ENCODE peak calls at places on chromosomes 4 and X, in four cellular contexts. F is GM10248; A is CD4-positive, alpha-beta T cell; U is astrocyte. S is an unnamed sample.

GRCh38 chr4:16019666-16020065 is 56.7 kb upstream of the FGFBP2 start:
- DNase-seq in A (no peak), F (no peak), U (peak), S (peak)

GRCh38 chrX:43474321-43474720 is 181.8 kb upstream of the MAOA start:
- DNase-seq in F (no peak), A (no peak), U (no peak), S (no peak)

GRCh38 chrX:124592745-124593144 is 246.4 kb downstream of the SH2D1A start:
- DNase-seq in U (no peak), A (no peak), F (no peak), S (no peak)

GRCh38 chrX:128975716-128976115 is 547.6 kb downstream of the SMARCA1 start:
- DNase-seq in F (peak), U (no peak), A (no peak), S (no peak)

GRCh38 chr4:3445829-3446545 is 4.2 kb downstream of the HGFAC start:
- DNase-seq in U (no peak), F (no peak), A (no peak), S (no peak)

GRCh38 chrX:16882702-16883486 is 12.7 kb upstream of the RBBP7 start:
- DNase-seq in F (peak), U (peak), A (peak), S (peak)

GRCh38 chr4:88818650-88819470 is 121.2 kb upstream of the NAP1L5 start:
- DNase-seq in U (no peak), A (peak), F (peak), S (peak)

GRCh38 chr4:53535567-53535966 is 55.7 kb downstream of the LNX1 start:
- DNase-seq in F (no peak), U (no peak), A (no peak), S (no peak)

GRCh38 chr4:80900908-80901307 is 129.6 kb upstream of the BMP3 start:
- DNase-seq in F (no peak), A (no peak), U (no peak), S (no peak)

GRCh38 chr4:78749258-78749971 is 26.7 kb upstream of the BMP2K start:
- DNase-seq in U (peak), F (no peak), A (no peak), S (peak)

GRCh38 chr4:26860922-26861433 is 337 bp downstream of the STIM2 start:
- DNase-seq in F (peak), A (peak), U (peak), S (no peak)

GRCh38 chr4:173703076-173703475 is 173.0 kb upstream of the HAND2 start:
- DNase-seq in U (no peak), A (no peak), F (no peak), S (peak)

GRCh38 chr4:168021666-168022065 is 70.7 kb upstream of the ANXA10 start:
- DNase-seq in F (no peak), A (no peak), U (peak), S (peak)

GRCh38 chr4:147674073-147674472 is 9.9 kb downstream of the PRMT9 start:
- DNase-seq in F (no peak), A (no peak), U (no peak), S (no peak)

GRCh38 chrX:48835524-48836329 is at the start of gene PCSK1N:
- DNase-seq in U (no peak), F (no peak), A (peak), S (no peak)

GRCh38 chr4:113539408-113539807 is 222.1 kb downstream of the CAMK2D start:
- DNase-seq in A (no peak), F (peak), U (peak), S (peak)

GRCh38 chr4:151743128-151743854 is 17.5 kb downstream of the GATB start:
- DNase-seq in A (no peak), U (peak), F (peak), S (no peak)
- TF ChIP-seq CTCF in A (no peak), U (no peak), F (no peak), S (no peak)

GRCh38 chr4:155799106-155799793 is 40.4 kb downstream of the GUCY1B1 start:
- DNase-seq in U (peak), F (no peak), A (no peak), S (peak)

GRCh38 chr4:155800685-155801343 is 42.0 kb downstream of the GUCY1B1 start:
- DNase-seq in A (no peak), U (no peak), F (no peak), S (no peak)

GRCh38 chr4:155799794-155800123 is 40.9 kb downstream of the GUCY1B1 start:
- DNase-seq in U (no peak), A (no peak), F (no peak), S (no peak)

GRCh38 chr4:155794589-155794988 is 35.8 kb downstream of the GUCY1B1 start:
- DNase-seq in A (no peak), U (no peak), F (no peak), S (no peak)

GRCh38 chr4:155796031-155796430 is 37.2 kb downstream of the GUCY1B1 start:
- DNase-seq in A (no peak), F (no peak), U (peak), S (no peak)
- TF ChIP-seq CTCF in A (no peak), F (no peak), U (peak), S (peak)

GRCh38 chr4:35730414-35730813 is 513.9 kb downstream of the ARAP2 start:
- DNase-seq in A (no peak), F (no peak), U (no peak), S (no peak)

GRCh38 chr4:35723973-35724372 is 520.3 kb downstream of the ARAP2 start:
- DNase-seq in F (no peak), U (no peak), A (no peak), S (no peak)

DNA sequence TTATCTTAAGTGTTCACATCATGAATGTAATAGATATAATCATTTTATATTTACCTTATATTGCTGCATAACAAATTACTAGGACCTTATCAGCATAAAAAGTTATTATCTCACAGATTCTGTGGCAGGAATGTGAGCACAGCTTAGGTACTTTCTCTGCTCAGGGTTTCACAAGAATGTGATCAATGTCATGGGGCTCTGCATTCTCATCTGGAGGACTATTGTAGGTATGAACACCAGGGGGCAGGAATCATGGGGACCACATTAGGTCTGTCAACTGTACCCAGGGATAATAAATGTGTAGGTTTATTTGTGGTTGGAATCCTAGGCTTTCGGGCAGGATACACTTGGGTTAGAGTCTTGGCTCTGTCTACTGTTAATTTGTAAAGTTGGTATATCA is 519.2 kb downstream of the ARAP2 start:
- DNase-seq in U (no peak), F (no peak), A (no peak), S (no peak)
- TF ChIP-seq CTCF in U (no peak), F (no peak), A (no peak), S (no peak)

GRCh38 chr4:47879458-47879857 is 34.9 kb downstream of the NFXL1 start:
- DNase-seq in U (no peak), F (no peak), A (no peak), S (no peak)
- TF ChIP-seq CTCF in U (no peak), F (no peak), A (no peak), S (no peak)

GRCh38 chr4:157221895-157222763 is 1.6 kb downstream of the GRIA2 start:
- DNase-seq in U (peak), A (no peak), F (no peak), S (peak)

GRCh38 chr4:157221426-157221894 is 932 bp downstream of the GRIA2 start:
- DNase-seq in A (no peak), F (no peak), U (no peak), S (no peak)

GRCh38 chr4:157222764-157223145 is 2.2 kb downstream of the GRIA2 start:
- DNase-seq in F (no peak), A (no peak), U (peak), S (no peak)

GRCh38 chr4:157220026-157220881 is at the start of gene GRIA2:
- DNase-seq in U (peak), A (no peak), F (peak), S (peak)

DNA sequence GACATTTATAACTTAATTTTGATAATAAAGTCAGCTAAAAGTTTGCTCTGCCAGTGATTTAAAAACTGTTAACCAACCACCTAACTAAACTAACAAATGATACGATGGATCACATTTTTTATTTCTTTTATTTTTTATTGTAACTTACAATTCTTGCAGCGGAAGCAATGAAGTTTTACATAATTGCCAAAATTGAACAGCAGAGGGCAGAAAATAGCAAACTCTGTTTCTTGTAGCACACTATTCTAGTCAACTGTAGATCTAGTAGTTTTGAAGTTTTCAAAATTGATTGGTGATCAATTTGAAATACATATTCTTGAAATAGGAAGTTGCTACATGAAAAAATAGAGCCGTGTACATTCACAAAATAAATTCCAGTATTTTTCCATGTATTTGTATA is 2.8 kb upstream of the GRIA2 start:
- DNase-seq in A (no peak), F (no peak), U (peak), S (peak)
- TF ChIP-seq CTCF in A (no peak), F (peak), U (peak), S (peak)

GRCh38 chrX:153769865-153770605 is 6.0 kb downstream of the PLXNB3 start:
- DNase-seq in A (no peak), U (no peak), F (no peak), S (no peak)

GRCh38 chrX:153768311-153769157 is 4.5 kb downstream of the PLXNB3 start:
- DNase-seq in A (no peak), U (no peak), F (no peak), S (no peak)

GRCh38 chrX:153770606-153771175 is 6.6 kb downstream of the PLXNB3 start:
- DNase-seq in A (no peak), F (no peak), U (no peak), S (no peak)

GRCh38 chrX:153767674-153768055 is 3.6 kb downstream of the PLXNB3 start:
- DNase-seq in A (no peak), F (no peak), U (no peak), S (no peak)

GRCh38 chrX:153769158-153769864 is 5.3 kb downstream of the PLXNB3 start:
- DNase-seq in A (no peak), F (no peak), U (no peak), S (no peak)
- TF ChIP-seq CTCF in A (no peak), F (no peak), U (no peak), S (no peak)

DNA sequence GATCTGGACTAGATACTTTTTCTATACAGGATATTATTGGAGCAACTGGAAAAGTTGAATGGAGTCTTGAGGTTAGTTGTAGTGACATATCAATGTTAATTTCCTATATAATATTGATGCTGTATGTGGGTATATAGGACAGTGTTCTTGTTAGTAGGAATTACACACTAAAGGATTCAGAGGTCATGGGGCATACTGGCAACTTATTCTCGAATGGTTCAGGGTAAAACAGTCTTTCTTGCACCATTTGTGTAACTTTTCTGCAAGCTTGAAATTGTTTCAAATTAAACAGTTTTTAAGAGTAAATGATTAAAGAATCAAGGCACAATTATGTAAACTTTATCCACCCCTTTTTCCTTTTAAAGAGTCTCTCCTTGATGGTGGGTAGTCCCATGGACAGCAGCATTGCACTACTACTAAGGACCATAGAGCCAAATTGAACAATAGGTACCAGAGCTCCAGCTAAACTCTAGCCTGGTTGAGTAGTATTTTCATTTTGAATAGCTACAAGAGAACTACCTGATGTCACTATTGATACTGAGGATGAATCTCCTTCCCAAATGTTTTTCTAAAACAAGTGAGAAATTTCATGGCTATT is 70.1 kb downstream of the DMP1 start:
- DNase-seq in A (no peak), U (no peak), F (no peak), S (no peak)
- TF ChIP-seq CTCF in A (no peak), U (no peak), F (no peak), S (no peak)